ENCODE peak calls at places on chromosomes 5 and 9, in seven cellular contexts. H is osteoblast, Z is MM.1S, D is HL-60, X is NB4, Q is choroid plexus epithelial cell, Y is HCT116. R is an unnamed sample.

GRCh38 chr5:54869691-54870090 is 115.7 kb downstream of the ESM1 start:
- DNase-seq in H (no peak), Z (no peak), D (no peak), X (no peak), Q (no peak), Y (no peak), R (no peak)

GRCh38 chr5:39266442-39266841 is 47.1 kb upstream of the FYB1 start:
- DNase-seq in H (no peak), Z (no peak), D (peak), X (peak), Q (no peak), Y (no peak), R (no peak)

GRCh38 chr9:72155282-72155677 is 6.0 kb downstream of the GDA start:
- DNase-seq in H (no peak), Z (no peak), D (no peak), X (no peak), Q (no peak), Y (no peak), R (no peak)

GRCh38 chr5:137629646-137630045 is 106.2 kb downstream of the KLHL3 start:
- DNase-seq in H (peak), Z (peak), D (peak), X (peak), Q (peak), Y (peak), R (peak)

GRCh38 chr5:134873494-134873893 is 677 bp upstream of the TXNDC15 start:
- DNase-seq in H (no peak), Z (peak), D (no peak), X (peak), Q (no peak), Y (no peak), R (no peak)

GRCh38 chr9:95171001-95171400 is 146.5 kb downstream of the FANCC start:
- DNase-seq in H (no peak), Z (peak), D (no peak), X (no peak), Q (peak), Y (no peak), R (peak)

GRCh38 chr9:127970401-127971313 is 10.1 kb downstream of the EEIG1 start:
- DNase-seq in H (peak), Z (peak), D (no peak), X (no peak), Q (peak), Y (no peak), R (peak)

GRCh38 chr9:30519756-30520155 is 1864.7 kb upstream of the ACO1 start:
- DNase-seq in H (no peak), Z (no peak), D (no peak), X (no peak), Q (peak), Y (no peak), R (peak)

GRCh38 chr5:176823076-176823481 is 12.7 kb downstream of the UNC5A start:
- DNase-seq in H (no peak), Z (no peak), D (no peak), X (no peak), Q (no peak), Y (no peak), R (no peak)

GRCh38 chr5:13478831-13479465 is 465.5 kb downstream of the DNAH5 start:
- DNase-seq in H (peak), Z (peak), D (no peak), X (peak), Q (peak), Y (no peak), R (peak)

GRCh38 chr5:74392698-74393431 is 247.7 kb downstream of the ENC1 start:
- DNase-seq in H (no peak), Z (no peak), D (no peak), X (no peak), Q (peak), Y (no peak), R (peak)

GRCh38 chr5:36450229-36451024 is 148.7 kb upstream of the RANBP3L start:
- DNase-seq in H (no peak), Z (no peak), D (no peak), X (no peak), Q (peak), Y (no peak), R (peak)

GRCh38 chr5:17216974-17217325 is 481 bp upstream of the BASP1 start:
- DNase-seq in H (peak), Z (no peak), D (peak), X (peak), Q (peak), Y (no peak), R (peak)

GRCh38 chr5:125176005-125176390 is 429.6 kb upstream of the ZNF608 start:
- DNase-seq in H (no peak), Z (no peak), D (no peak), X (no peak), Q (no peak), Y (no peak), R (no peak)

GRCh38 chr5:41754857-41755256 is 115.4 kb downstream of the OXCT1 start:
- DNase-seq in H (no peak), Z (peak), D (no peak), X (peak), Q (no peak), Y (no peak), R (no peak)

GRCh38 chr5:107771926-107772325 is 101.2 kb upstream of the EFNA5 start:
- DNase-seq in H (no peak), Z (no peak), D (no peak), X (no peak), Q (no peak), Y (no peak), R (no peak)
- H3K4me3 ChIP-seq in H (no peak), Z (no peak), D (no peak), X (no peak), Q (no peak), Y (no peak), R (no peak)

GRCh38 chr5:151295801-151296477 is 7.6 kb downstream of the SLC36A3 start:
- DNase-seq in H (no peak), Z (no peak), D (peak), X (peak), Q (peak), Y (no peak), R (no peak)

GRCh38 chr5:151296974-151297373 is 6.6 kb downstream of the SLC36A3 start:
- DNase-seq in H (no peak), Z (no peak), D (no peak), X (no peak), Q (no peak), Y (no peak), R (no peak)

GRCh38 chr5:151298465-151298864 is 5.1 kb downstream of the SLC36A3 start:
- DNase-seq in H (no peak), Z (no peak), D (peak), X (peak), Q (peak), Y (no peak), R (no peak)

GRCh38 chr5:151296478-151296830 is 7.1 kb downstream of the SLC36A3 start:
- DNase-seq in H (no peak), Z (no peak), D (no peak), X (no peak), Q (no peak), Y (no peak), R (no peak)

GRCh38 chr5:151298063-151298462 is 5.5 kb downstream of the SLC36A3 start:
- DNase-seq in H (peak), Z (no peak), D (peak), X (peak), Q (peak), Y (peak), R (peak)
- TF ChIP-seq CTCF in H (peak), Z (no peak), D (no peak), X (peak), Q (peak), Y (peak), R (peak)

DNA sequence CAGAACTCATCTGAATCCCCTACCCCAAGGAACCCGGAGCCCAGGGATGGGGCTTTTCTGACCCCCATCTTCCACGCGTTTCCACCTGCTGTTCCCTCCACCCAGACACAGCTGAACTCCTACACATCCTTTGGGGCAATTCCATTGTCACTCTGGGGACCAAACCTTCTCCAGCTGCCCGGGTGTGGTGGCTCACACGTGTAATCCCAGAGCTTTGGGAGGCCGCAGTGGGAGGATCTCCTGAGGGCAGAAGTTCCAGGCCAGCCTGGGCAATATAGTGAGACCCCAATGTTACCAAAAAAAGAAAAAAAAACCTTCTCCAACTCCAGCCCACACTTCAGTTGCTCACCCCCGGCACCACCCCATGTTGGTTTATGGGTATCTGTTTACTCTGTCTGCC is 8.1 kb downstream of the EPB41L4B start:
- DNase-seq in H (no peak), Z (no peak), D (no peak), X (no peak), Q (no peak), Y (no peak), R (no peak)
- H3K4me3 ChIP-seq in H (no peak), Z (no peak), D (no peak), X (no peak), Q (no peak), Y (no peak), R (no peak)

DNA sequence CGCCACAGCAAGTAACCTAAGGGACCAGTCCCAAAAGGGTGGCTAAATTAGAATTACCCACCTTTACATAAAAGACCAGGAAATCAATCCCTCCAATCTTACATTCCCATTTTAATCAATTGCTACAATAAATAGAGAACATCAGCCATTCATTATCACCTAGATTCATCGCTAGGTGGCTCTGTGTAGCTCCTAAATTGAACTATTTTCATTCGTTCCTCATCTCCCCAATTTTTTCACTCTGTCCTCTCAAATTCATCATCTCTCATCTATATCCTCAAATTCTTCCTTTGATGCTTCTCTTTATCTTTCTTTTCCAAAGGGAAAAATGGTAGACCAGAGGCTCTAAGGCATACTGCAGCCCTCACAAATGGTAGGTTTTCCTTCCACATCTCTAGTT is 108.2 kb upstream of the TNC start:
- DNase-seq in H (no peak), Z (no peak), D (no peak), X (no peak), Q (no peak), Y (peak), R (no peak)
- TF ChIP-seq CTCF in H (no peak), Z (no peak), D (no peak), X (no peak), Q (no peak), Y (peak), R (no peak)

DNA sequence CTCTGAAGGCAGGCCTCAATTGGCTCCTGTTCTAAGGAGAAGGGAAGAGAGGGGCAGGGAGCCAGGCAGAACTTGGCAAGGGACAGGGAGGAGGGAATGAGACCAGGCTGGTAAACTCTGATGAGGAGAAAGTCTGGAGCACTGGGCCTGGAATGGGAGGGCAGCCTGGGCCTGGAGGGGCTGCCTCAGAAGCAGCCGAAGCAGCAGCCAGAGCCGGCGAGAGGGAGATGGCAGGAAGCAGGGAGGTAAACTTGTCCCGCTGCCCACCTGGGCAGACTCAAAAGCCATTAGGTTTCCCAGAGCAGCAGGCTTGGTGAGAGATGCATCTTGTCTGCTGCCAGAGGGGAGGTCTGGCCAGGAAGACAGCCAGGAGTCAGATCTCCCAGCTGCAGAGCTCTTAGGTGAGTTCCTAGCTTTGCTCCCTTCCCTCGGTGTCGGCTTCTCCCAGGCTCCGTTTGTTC is 37.0 kb upstream of the CRB2 start:
- DNase-seq in H (peak), Z (no peak), D (no peak), X (no peak), Q (no peak), Y (no peak), R (no peak)
- H3K4me3 ChIP-seq in H (no peak), Z (no peak), D (no peak), X (no peak), Q (no peak), Y (no peak), R (no peak)